ENCODE peak calls at places on chromosome 19, in six cellular contexts. One of them, this sample, is unnamed.

GRCh38 chr19:47560999-47561398 is 11.9 kb downstream of the ZNF541 start:
- DNase-seq in activated CD4-positive, alpha-beta T cell treated with anti-CD3 and anti-CD28 coated beads, Interleukin-2, amount 50 U/mL, for 48 hours: no peak
- DNase-seq in stimulated activated CD4-positive, alpha-beta T cell treated with anti-CD3 and anti-CD28 coated beads, Interleukin-4, amount 100 ng/mL, for 1 hour: no peak
- DNase-seq in GF-D8: no peak
- DNase-seq in activated naive CD4-positive, alpha-beta T cell treated with anti-CD3 and anti-CD28 coated beads for 36 hours: no peak
- DNase-seq in MCF 10A: no peak
- DNase-seq in this sample: no peak

GRCh38 chr19:15640294-15640903 is at the start of gene CYP4F3:
- DNase-seq in GF-D8: peak
- DNase-seq in stimulated activated CD4-positive, alpha-beta T cell treated with anti-CD3 and anti-CD28 coated beads, Interleukin-4, amount 100 ng/mL, for 1 hour: no peak
- DNase-seq in activated naive CD4-positive, alpha-beta T cell treated with anti-CD3 and anti-CD28 coated beads for 36 hours: no peak
- DNase-seq in activated CD4-positive, alpha-beta T cell treated with anti-CD3 and anti-CD28 coated beads, Interleukin-2, amount 50 U/mL, for 48 hours: no peak
- DNase-seq in MCF 10A: peak
- DNase-seq in this sample: no peak

GRCh38 chr19:1324792-1325567 is 39.3 kb downstream of the EFNA2 start:
- DNase-seq in MCF 10A: peak
- DNase-seq in GF-D8: no peak
- DNase-seq in stimulated activated CD4-positive, alpha-beta T cell treated with anti-CD3 and anti-CD28 coated beads, Interleukin-4, amount 100 ng/mL, for 1 hour: peak
- DNase-seq in activated naive CD4-positive, alpha-beta T cell treated with anti-CD3 and anti-CD28 coated beads for 36 hours: peak
- DNase-seq in activated CD4-positive, alpha-beta T cell treated with anti-CD3 and anti-CD28 coated beads, Interleukin-2, amount 50 U/mL, for 48 hours: peak
- DNase-seq in this sample: peak

GRCh38 chr19:3665681-3666544 is 34.4 kb downstream of the PIP5K1C start:
- DNase-seq in activated naive CD4-positive, alpha-beta T cell treated with anti-CD3 and anti-CD28 coated beads for 36 hours: peak
- DNase-seq in activated CD4-positive, alpha-beta T cell treated with anti-CD3 and anti-CD28 coated beads, Interleukin-2, amount 50 U/mL, for 48 hours: peak
- DNase-seq in stimulated activated CD4-positive, alpha-beta T cell treated with anti-CD3 and anti-CD28 coated beads, Interleukin-4, amount 100 ng/mL, for 1 hour: peak
- DNase-seq in MCF 10A: peak
- DNase-seq in GF-D8: no peak
- DNase-seq in this sample: peak

GRCh38 chr19:58059003-58059671 is at the start of gene ZNF135:
- DNase-seq in GF-D8: peak
- DNase-seq in activated CD4-positive, alpha-beta T cell treated with anti-CD3 and anti-CD28 coated beads, Interleukin-2, amount 50 U/mL, for 48 hours: peak
- DNase-seq in stimulated activated CD4-positive, alpha-beta T cell treated with anti-CD3 and anti-CD28 coated beads, Interleukin-4, amount 100 ng/mL, for 1 hour: peak
- DNase-seq in MCF 10A: no peak
- DNase-seq in activated naive CD4-positive, alpha-beta T cell treated with anti-CD3 and anti-CD28 coated beads for 36 hours: peak
- DNase-seq in this sample: peak

GRCh38 chr19:35081201-35081600 is 34.4 kb upstream of the FXYD3 start:
- DNase-seq in activated CD4-positive, alpha-beta T cell treated with anti-CD3 and anti-CD28 coated beads, Interleukin-2, amount 50 U/mL, for 48 hours: no peak
- DNase-seq in stimulated activated CD4-positive, alpha-beta T cell treated with anti-CD3 and anti-CD28 coated beads, Interleukin-4, amount 100 ng/mL, for 1 hour: no peak
- DNase-seq in activated naive CD4-positive, alpha-beta T cell treated with anti-CD3 and anti-CD28 coated beads for 36 hours: no peak
- DNase-seq in GF-D8: no peak
- DNase-seq in MCF 10A: no peak
- DNase-seq in this sample: no peak

GRCh38 chr19:47315125-47315821 is 5.6 kb downstream of the C5AR1 start:
- DNase-seq in activated naive CD4-positive, alpha-beta T cell treated with anti-CD3 and anti-CD28 coated beads for 36 hours: peak
- DNase-seq in MCF 10A: peak
- DNase-seq in stimulated activated CD4-positive, alpha-beta T cell treated with anti-CD3 and anti-CD28 coated beads, Interleukin-4, amount 100 ng/mL, for 1 hour: peak
- DNase-seq in activated CD4-positive, alpha-beta T cell treated with anti-CD3 and anti-CD28 coated beads, Interleukin-2, amount 50 U/mL, for 48 hours: peak
- DNase-seq in GF-D8: peak
- DNase-seq in this sample: no peak

GRCh38 chr19:52138614-52139290 is 986 bp downstream of the ZNF616 start:
- DNase-seq in activated CD4-positive, alpha-beta T cell treated with anti-CD3 and anti-CD28 coated beads, Interleukin-2, amount 50 U/mL, for 48 hours: peak
- DNase-seq in stimulated activated CD4-positive, alpha-beta T cell treated with anti-CD3 and anti-CD28 coated beads, Interleukin-4, amount 100 ng/mL, for 1 hour: peak
- DNase-seq in MCF 10A: peak
- DNase-seq in activated naive CD4-positive, alpha-beta T cell treated with anti-CD3 and anti-CD28 coated beads for 36 hours: peak
- DNase-seq in GF-D8: peak
- DNase-seq in this sample: peak

GRCh38 chr19:45177817-45178261 is at the start of gene TRAPPC6A:
- DNase-seq in GF-D8: peak
- DNase-seq in MCF 10A: peak
- DNase-seq in activated CD4-positive, alpha-beta T cell treated with anti-CD3 and anti-CD28 coated beads, Interleukin-2, amount 50 U/mL, for 48 hours: no peak
- DNase-seq in activated naive CD4-positive, alpha-beta T cell treated with anti-CD3 and anti-CD28 coated beads for 36 hours: no peak
- DNase-seq in stimulated activated CD4-positive, alpha-beta T cell treated with anti-CD3 and anti-CD28 coated beads, Interleukin-4, amount 100 ng/mL, for 1 hour: no peak
- DNase-seq in this sample: no peak

GRCh38 chr19:18883530-18884304 is 12.2 kb downstream of the CERS1 start:
- DNase-seq in activated naive CD4-positive, alpha-beta T cell treated with anti-CD3 and anti-CD28 coated beads for 36 hours: no peak
- DNase-seq in MCF 10A: no peak
- DNase-seq in stimulated activated CD4-positive, alpha-beta T cell treated with anti-CD3 and anti-CD28 coated beads, Interleukin-4, amount 100 ng/mL, for 1 hour: no peak
- DNase-seq in GF-D8: no peak
- DNase-seq in activated CD4-positive, alpha-beta T cell treated with anti-CD3 and anti-CD28 coated beads, Interleukin-2, amount 50 U/mL, for 48 hours: no peak
- DNase-seq in this sample: no peak

GRCh38 chr19:29277107-29277506 is 64.2 kb upstream of the UQCRFS1 start:
- DNase-seq in stimulated activated CD4-positive, alpha-beta T cell treated with anti-CD3 and anti-CD28 coated beads, Interleukin-4, amount 100 ng/mL, for 1 hour: peak
- DNase-seq in activated CD4-positive, alpha-beta T cell treated with anti-CD3 and anti-CD28 coated beads, Interleukin-2, amount 50 U/mL, for 48 hours: peak
- DNase-seq in GF-D8: no peak
- DNase-seq in activated naive CD4-positive, alpha-beta T cell treated with anti-CD3 and anti-CD28 coated beads for 36 hours: peak
- DNase-seq in MCF 10A: no peak
- DNase-seq in this sample: no peak

GRCh38 chr19:7988307-7988706 is 17.1 kb downstream of the ELAVL1 start:
- DNase-seq in stimulated activated CD4-positive, alpha-beta T cell treated with anti-CD3 and anti-CD28 coated beads, Interleukin-4, amount 100 ng/mL, for 1 hour: no peak
- DNase-seq in MCF 10A: peak
- DNase-seq in GF-D8: no peak
- DNase-seq in activated CD4-positive, alpha-beta T cell treated with anti-CD3 and anti-CD28 coated beads, Interleukin-2, amount 50 U/mL, for 48 hours: no peak
- DNase-seq in activated naive CD4-positive, alpha-beta T cell treated with anti-CD3 and anti-CD28 coated beads for 36 hours: no peak
- DNase-seq in this sample: no peak

GRCh38 chr19:50803633-50804419 is 13.6 kb downstream of the ACP4 start:
- DNase-seq in MCF 10A: no peak
- DNase-seq in activated naive CD4-positive, alpha-beta T cell treated with anti-CD3 and anti-CD28 coated beads for 36 hours: no peak
- DNase-seq in activated CD4-positive, alpha-beta T cell treated with anti-CD3 and anti-CD28 coated beads, Interleukin-2, amount 50 U/mL, for 48 hours: peak
- DNase-seq in stimulated activated CD4-positive, alpha-beta T cell treated with anti-CD3 and anti-CD28 coated beads, Interleukin-4, amount 100 ng/mL, for 1 hour: peak
- DNase-seq in GF-D8: no peak
- DNase-seq in this sample: peak

GRCh38 chr19:18439025-18439909 is 1.3 kb upstream of the ISYNA1 start:
- DNase-seq in stimulated activated CD4-positive, alpha-beta T cell treated with anti-CD3 and anti-CD28 coated beads, Interleukin-4, amount 100 ng/mL, for 1 hour: no peak
- DNase-seq in activated naive CD4-positive, alpha-beta T cell treated with anti-CD3 and anti-CD28 coated beads for 36 hours: no peak
- DNase-seq in activated CD4-positive, alpha-beta T cell treated with anti-CD3 and anti-CD28 coated beads, Interleukin-2, amount 50 U/mL, for 48 hours: no peak
- DNase-seq in MCF 10A: peak
- DNase-seq in GF-D8: no peak
- DNase-seq in this sample: no peak

GRCh38 chr19:51448011-51448744 is 10.1 kb downstream of the SIGLEC8 start:
- DNase-seq in activated naive CD4-positive, alpha-beta T cell treated with anti-CD3 and anti-CD28 coated beads for 36 hours: peak
- DNase-seq in MCF 10A: no peak
- DNase-seq in activated CD4-positive, alpha-beta T cell treated with anti-CD3 and anti-CD28 coated beads, Interleukin-2, amount 50 U/mL, for 48 hours: peak
- DNase-seq in stimulated activated CD4-positive, alpha-beta T cell treated with anti-CD3 and anti-CD28 coated beads, Interleukin-4, amount 100 ng/mL, for 1 hour: peak
- DNase-seq in GF-D8: no peak
- DNase-seq in this sample: no peak

GRCh38 chr19:30227071-30227621 is 145.0 kb upstream of the ZNF536 start:
- DNase-seq in GF-D8: no peak
- DNase-seq in MCF 10A: no peak
- DNase-seq in activated naive CD4-positive, alpha-beta T cell treated with anti-CD3 and anti-CD28 coated beads for 36 hours: no peak
- DNase-seq in activated CD4-positive, alpha-beta T cell treated with anti-CD3 and anti-CD28 coated beads, Interleukin-2, amount 50 U/mL, for 48 hours: no peak
- DNase-seq in stimulated activated CD4-positive, alpha-beta T cell treated with anti-CD3 and anti-CD28 coated beads, Interleukin-4, amount 100 ng/mL, for 1 hour: no peak
- DNase-seq in this sample: no peak

GRCh38 chr19:39032164-39032918 is at the start of gene FBXO27:
- DNase-seq in activated naive CD4-positive, alpha-beta T cell treated with anti-CD3 and anti-CD28 coated beads for 36 hours: no peak
- DNase-seq in activated CD4-positive, alpha-beta T cell treated with anti-CD3 and anti-CD28 coated beads, Interleukin-2, amount 50 U/mL, for 48 hours: peak
- DNase-seq in MCF 10A: no peak
- DNase-seq in stimulated activated CD4-positive, alpha-beta T cell treated with anti-CD3 and anti-CD28 coated beads, Interleukin-4, amount 100 ng/mL, for 1 hour: no peak
- DNase-seq in GF-D8: no peak
- DNase-seq in this sample: peak

GRCh38 chr19:3987619-3988371 is 2.5 kb upstream of the EEF2 start:
- DNase-seq in MCF 10A: peak
- DNase-seq in stimulated activated CD4-positive, alpha-beta T cell treated with anti-CD3 and anti-CD28 coated beads, Interleukin-4, amount 100 ng/mL, for 1 hour: peak
- DNase-seq in activated CD4-positive, alpha-beta T cell treated with anti-CD3 and anti-CD28 coated beads, Interleukin-2, amount 50 U/mL, for 48 hours: peak
- DNase-seq in activated naive CD4-positive, alpha-beta T cell treated with anti-CD3 and anti-CD28 coated beads for 36 hours: peak
- DNase-seq in GF-D8: peak
- DNase-seq in this sample: peak